ENCODE peak calls at places on chromosome 15, in five cellular contexts. One of them, this sample, is unnamed.

GRCh38 chr15:42060477-42060763 is 33.9 kb downstream of the PLA2G4D start:
- DNase-seq in A549: no peak
- DNase-seq in upper lobe of left lung: no peak
- DNase-seq in Peyer's patch: peak
- DNase-seq in GM12878: no peak
- DNase-seq in this sample: no peak

GRCh38 chr15:31402003-31402402 is 75.4 kb downstream of the KLF13 start:
- DNase-seq in A549: no peak
- DNase-seq in upper lobe of left lung: no peak
- DNase-seq in Peyer's patch: no peak
- DNase-seq in GM12878: no peak
- DNase-seq in this sample: no peak

GRCh38 chr15:81493246-81493645 is 119.2 kb upstream of the TMC3 start:
- DNase-seq in A549: no peak
- DNase-seq in upper lobe of left lung: no peak
- DNase-seq in Peyer's patch: no peak
- DNase-seq in GM12878: no peak
- DNase-seq in this sample: no peak

GRCh38 chr15:50764331-50765201 is 940 bp downstream of the SPPL2A start:
- DNase-seq in A549: no peak
- DNase-seq in upper lobe of left lung: no peak
- DNase-seq in Peyer's patch: no peak
- DNase-seq in GM12878: peak
- DNase-seq in this sample: peak

GRCh38 chr15:78739996-78740903 is 71.0 kb downstream of the ADAMTS7 start:
- DNase-seq in A549: no peak
- DNase-seq in upper lobe of left lung: peak
- DNase-seq in Peyer's patch: peak
- DNase-seq in GM12878: no peak
- DNase-seq in this sample: peak

GRCh38 chr15:39265261-39265660 is 315.6 kb upstream of the THBS1 start:
- DNase-seq in A549: no peak
- DNase-seq in upper lobe of left lung: no peak
- DNase-seq in Peyer's patch: no peak
- DNase-seq in GM12878: no peak
- DNase-seq in this sample: no peak

GRCh38 chr15:92574161-92574560 is 81.4 kb downstream of the FAM174B start:
- DNase-seq in A549: no peak
- DNase-seq in upper lobe of left lung: no peak
- DNase-seq in Peyer's patch: no peak
- DNase-seq in GM12878: no peak
- DNase-seq in this sample: no peak

GRCh38 chr15:47027322-47027946 is 689.9 kb upstream of the SEMA6D start:
- DNase-seq in A549: no peak
- DNase-seq in upper lobe of left lung: no peak
- DNase-seq in Peyer's patch: no peak
- DNase-seq in GM12878: no peak
- DNase-seq in this sample: no peak

GRCh38 chr15:44194397-44195150 is 497 bp downstream of the FRMD5 start:
- DNase-seq in A549: peak
- DNase-seq in upper lobe of left lung: peak
- DNase-seq in Peyer's patch: peak
- DNase-seq in GM12878: no peak
- DNase-seq in this sample: peak

GRCh38 chr15:39153718-39154117 is 427.2 kb upstream of the THBS1 start:
- DNase-seq in A549: no peak
- DNase-seq in upper lobe of left lung: no peak
- DNase-seq in Peyer's patch: no peak
- DNase-seq in GM12878: no peak
- DNase-seq in this sample: no peak

GRCh38 chr15:41791970-41792637 is 17.8 kb downstream of the MAPKBP1 start:
- DNase-seq in A549: no peak
- DNase-seq in upper lobe of left lung: no peak
- DNase-seq in Peyer's patch: no peak
- DNase-seq in GM12878: no peak
- DNase-seq in this sample: no peak

GRCh38 chr15:30954674-30955073 is 36.8 kb downstream of the MTMR10 start:
- DNase-seq in A549: peak
- DNase-seq in upper lobe of left lung: no peak
- DNase-seq in Peyer's patch: no peak
- DNase-seq in GM12878: no peak
- DNase-seq in this sample: no peak

GRCh38 chr15:55799287-55800212 is 56.6 kb upstream of the PRTG start:
- DNase-seq in A549: peak
- DNase-seq in upper lobe of left lung: peak
- DNase-seq in Peyer's patch: no peak
- DNase-seq in GM12878: peak
- DNase-seq in this sample: peak

GRCh38 chr15:35243758-35244157 is 158.7 kb upstream of the NANOGP8 start:
- DNase-seq in A549: no peak
- DNase-seq in upper lobe of left lung: no peak
- DNase-seq in Peyer's patch: no peak
- DNase-seq in GM12878: no peak
- DNase-seq in this sample: no peak

GRCh38 chr15:60390931-60391501 is 6.8 kb downstream of the ANXA2 start:
- DNase-seq in A549: no peak
- DNase-seq in upper lobe of left lung: peak
- DNase-seq in Peyer's patch: no peak
- DNase-seq in GM12878: no peak
- DNase-seq in this sample: peak

GRCh38 chr15:92992712-92993111 is 92.6 kb downstream of the CHD2 start:
- DNase-seq in A549: no peak
- DNase-seq in upper lobe of left lung: no peak
- DNase-seq in Peyer's patch: no peak
- DNase-seq in GM12878: no peak
- DNase-seq in this sample: no peak

GRCh38 chr15:38080651-38081271 is 146.3 kb downstream of the TMCO5A start:
- DNase-seq in A549: no peak
- DNase-seq in upper lobe of left lung: no peak
- DNase-seq in Peyer's patch: no peak
- DNase-seq in GM12878: no peak
- DNase-seq in this sample: no peak

GRCh38 chr15:31128919-31129768 is 27.6 kb upstream of the TRPM1 start:
- DNase-seq in A549: peak
- DNase-seq in upper lobe of left lung: peak
- DNase-seq in Peyer's patch: peak
- DNase-seq in GM12878: no peak
- DNase-seq in this sample: peak

DNA sequence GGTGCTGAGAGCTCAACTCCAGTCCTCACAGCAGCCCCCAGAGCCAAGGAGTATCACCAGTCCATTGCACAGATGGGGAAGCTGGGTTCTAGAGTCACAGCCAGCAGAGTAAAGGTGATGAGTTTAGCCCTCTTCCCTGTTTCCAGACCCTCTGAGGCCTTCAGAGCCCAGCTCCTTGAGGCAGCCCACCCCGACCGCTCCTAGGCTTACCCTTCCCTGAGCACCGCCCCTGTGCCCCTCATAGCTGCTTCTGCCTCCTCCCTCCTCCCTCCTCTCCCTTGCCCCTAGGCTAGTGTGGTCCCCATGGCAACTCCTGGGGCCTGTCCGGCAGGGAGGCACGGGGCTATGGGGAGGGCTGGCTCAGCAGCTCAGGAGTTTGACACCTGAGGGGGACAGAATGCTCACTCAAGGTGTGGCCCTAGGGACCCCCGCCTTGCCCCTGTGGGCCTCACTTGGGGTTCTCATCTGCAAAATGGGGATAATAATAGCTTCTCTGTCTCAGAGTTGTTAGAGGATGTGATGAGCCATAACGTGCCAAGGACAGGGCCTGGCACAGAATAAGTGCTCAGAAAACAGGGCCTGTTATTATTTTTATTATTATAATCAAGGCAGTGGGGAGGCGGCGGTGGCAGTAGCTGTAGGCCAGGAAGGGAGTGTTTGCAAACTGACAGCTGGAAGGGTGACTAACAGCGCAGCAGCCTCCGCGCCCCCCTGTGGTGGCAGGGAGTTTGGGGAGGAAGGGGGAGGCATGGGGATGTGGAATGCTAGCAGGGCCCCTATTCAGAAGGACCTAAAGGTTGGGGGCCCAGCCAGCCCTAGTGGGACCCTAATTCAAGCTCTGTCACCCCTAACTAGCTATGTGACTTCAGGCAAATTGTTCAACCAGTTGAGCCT is 11.5 kb downstream of the CSK start:
- DNase-seq in A549: no peak
- DNase-seq in upper lobe of left lung: peak
- DNase-seq in Peyer's patch: peak
- DNase-seq in GM12878: no peak
- DNase-seq in this sample: no peak
- TF ChIP-seq POLR2A in A549: no peak
- TF ChIP-seq POLR2A in upper lobe of left lung: no peak
- TF ChIP-seq POLR2A in Peyer's patch: no peak
- TF ChIP-seq POLR2A in GM12878: peak
- TF ChIP-seq POLR2A in this sample: no peak

DNA sequence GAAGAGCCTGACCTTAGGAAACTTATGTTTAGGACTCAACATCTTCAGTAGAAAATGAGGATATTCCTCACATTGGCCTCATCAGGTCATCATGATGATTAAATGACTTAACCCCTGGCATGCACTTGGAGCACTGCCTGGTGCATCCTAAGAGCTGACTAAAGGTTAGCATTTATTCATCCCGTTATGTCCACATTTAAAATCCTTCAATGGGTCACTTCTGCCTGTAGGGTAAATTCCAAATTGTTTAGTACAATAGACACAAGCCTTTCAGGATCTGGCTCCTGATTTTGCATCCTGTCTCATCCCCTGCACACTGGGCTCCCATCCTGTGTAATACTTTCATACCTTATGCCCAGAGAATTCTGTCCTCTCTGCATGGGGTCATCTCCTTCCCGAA is 195.2 kb upstream of the MCTP2 start:
- DNase-seq in A549: no peak
- DNase-seq in upper lobe of left lung: no peak
- DNase-seq in Peyer's patch: no peak
- DNase-seq in GM12878: no peak
- DNase-seq in this sample: no peak
- TF ChIP-seq POLR2A in A549: no peak
- TF ChIP-seq POLR2A in upper lobe of left lung: no peak
- TF ChIP-seq POLR2A in Peyer's patch: no peak
- TF ChIP-seq POLR2A in GM12878: no peak
- TF ChIP-seq POLR2A in this sample: no peak

GRCh38 chr15:84981054-84981710 is 474 bp upstream of the PDE8A start:
- DNase-seq in A549: peak
- DNase-seq in upper lobe of left lung: peak
- DNase-seq in Peyer's patch: peak
- DNase-seq in GM12878: peak
- DNase-seq in this sample: peak
- TF ChIP-seq POLR2A in A549: peak
- TF ChIP-seq POLR2A in upper lobe of left lung: peak
- TF ChIP-seq POLR2A in Peyer's patch: peak
- TF ChIP-seq POLR2A in GM12878: peak
- TF ChIP-seq POLR2A in this sample: no peak

GRCh38 chr15:49423021-49423420 is at the start of gene FGF7:
- DNase-seq in A549: no peak
- DNase-seq in upper lobe of left lung: no peak
- DNase-seq in Peyer's patch: no peak
- DNase-seq in GM12878: no peak
- DNase-seq in this sample: no peak
- TF ChIP-seq POLR2A in A549: no peak
- TF ChIP-seq POLR2A in upper lobe of left lung: no peak
- TF ChIP-seq POLR2A in Peyer's patch: no peak
- TF ChIP-seq POLR2A in GM12878: no peak
- TF ChIP-seq POLR2A in this sample: no peak

DNA sequence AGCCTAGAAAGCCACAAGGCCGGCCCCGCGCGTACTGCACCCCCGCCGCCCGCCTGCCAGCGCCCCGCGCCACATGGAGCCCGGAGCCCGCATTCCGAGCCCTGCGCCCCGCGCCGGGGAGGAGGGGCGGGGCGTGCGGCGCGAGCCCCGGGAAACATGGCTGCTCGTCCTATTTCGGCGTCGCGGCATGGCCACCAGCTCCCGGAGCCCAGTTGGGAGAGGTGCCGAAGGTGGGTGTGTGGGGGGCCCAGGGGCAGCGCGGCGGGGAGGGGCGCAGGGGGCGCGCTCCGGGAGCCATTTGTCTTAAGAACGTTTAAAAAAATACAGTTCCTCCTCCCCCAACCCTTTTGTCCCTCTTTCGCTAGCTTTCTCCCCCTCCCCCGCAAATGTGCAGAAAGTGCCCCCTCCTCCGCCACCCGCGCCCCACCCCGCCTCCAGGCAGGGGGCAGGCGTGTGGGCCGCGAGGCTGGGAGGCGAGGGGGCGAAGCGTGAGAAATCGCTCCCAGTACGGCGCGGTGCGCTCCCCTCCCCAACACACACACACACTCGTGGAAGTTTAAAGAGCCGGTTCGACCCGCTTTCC is 2.5 kb downstream of the ANP32A start:
- DNase-seq in A549: peak
- DNase-seq in upper lobe of left lung: peak
- DNase-seq in Peyer's patch: peak
- DNase-seq in GM12878: no peak
- DNase-seq in this sample: peak
- TF ChIP-seq POLR2A in A549: peak
- TF ChIP-seq POLR2A in upper lobe of left lung: no peak
- TF ChIP-seq POLR2A in Peyer's patch: peak
- TF ChIP-seq POLR2A in GM12878: peak
- TF ChIP-seq POLR2A in this sample: no peak

GRCh38 chr15:67199391-67199790 is 55.1 kb downstream of the AAGAB start:
- DNase-seq in A549: no peak
- DNase-seq in upper lobe of left lung: no peak
- DNase-seq in Peyer's patch: no peak
- DNase-seq in GM12878: no peak
- DNase-seq in this sample: no peak

GRCh38 chr15:67201136-67201535 is 53.3 kb downstream of the AAGAB start:
- DNase-seq in A549: no peak
- DNase-seq in upper lobe of left lung: no peak
- DNase-seq in Peyer's patch: no peak
- DNase-seq in GM12878: no peak
- DNase-seq in this sample: no peak

GRCh38 chr15:67198157-67198754 is 56.2 kb downstream of the AAGAB start:
- DNase-seq in A549: no peak
- DNase-seq in upper lobe of left lung: no peak
- DNase-seq in Peyer's patch: peak
- DNase-seq in GM12878: peak
- DNase-seq in this sample: no peak

GRCh38 chr15:67202091-67202490 is 52.4 kb downstream of the AAGAB start:
- DNase-seq in A549: no peak
- DNase-seq in upper lobe of left lung: no peak
- DNase-seq in Peyer's patch: no peak
- DNase-seq in GM12878: no peak
- DNase-seq in this sample: no peak

GRCh38 chr15:67199881-67200763 is 54.3 kb downstream of the AAGAB start:
- DNase-seq in A549: no peak
- DNase-seq in upper lobe of left lung: no peak
- DNase-seq in Peyer's patch: no peak
- DNase-seq in GM12878: no peak
- DNase-seq in this sample: no peak
- TF ChIP-seq POLR2A in A549: no peak
- TF ChIP-seq POLR2A in upper lobe of left lung: no peak
- TF ChIP-seq POLR2A in Peyer's patch: no peak
- TF ChIP-seq POLR2A in GM12878: no peak
- TF ChIP-seq POLR2A in this sample: no peak